ENCODE peak calls at places on chromosomes 11 and 22, in six cellular contexts. Q, Z, C, T, E and H are unnamed samples.

GRCh38 chr11:20258496-20258895 is 98.2 kb upstream of the DBX1 start:
- DNase-seq in Q (no peak), Z (no peak), C (no peak), T (no peak), E (no peak), H (no peak)

GRCh38 chr11:57335343-57336110 is at the start of gene SSRP1:
- DNase-seq in Q (peak; percentile 86), Z (peak; percentile 89), C (peak; percentile 93), T (peak; percentile 90), E (peak; percentile 84), H (peak; percentile 70)

GRCh38 chr11:12377824-12378593 is 638 bp downstream of the PARVA start:
- DNase-seq in Q (no peak), Z (peak; percentile 91), C (peak; percentile 93), T (peak; percentile 74), E (peak; percentile 89), H (no peak)

GRCh38 chr11:83554896-83555295 is 268.7 kb upstream of the CCDC90B start:
- DNase-seq in Q (no peak), Z (no peak), C (no peak), T (no peak), E (no peak), H (no peak)

GRCh38 chr11:104564921-104565580 is 333.2 kb downstream of the CASP12 start:
- DNase-seq in Q (no peak), Z (no peak), C (no peak), T (no peak), E (no peak), H (no peak)

GRCh38 chr11:4187055-4187988 is 92.7 kb downstream of the RRM1 start:
- DNase-seq in Q (peak; percentile 73), Z (peak; percentile 77), C (peak; percentile 94), T (peak; percentile 93), E (peak; percentile 83), H (no peak)

GRCh38 chr11:60625262-60625661 is 74.2 kb upstream of the MS4A8 start:
- DNase-seq in Q (peak; percentile 0), Z (peak; percentile 57), C (peak; percentile 7), T (no peak), E (peak; percentile 31), H (no peak)

GRCh38 chr11:23765862-23766261 is 731.0 kb upstream of the LUZP2 start:
- DNase-seq in Q (no peak), Z (peak; percentile 10), C (peak; percentile 39), T (no peak), E (no peak), H (no peak)

GRCh38 chr22:40939202-40939601 is 12.0 kb upstream of the RBX1 start:
- DNase-seq in Q (no peak), Z (no peak), C (no peak), T (no peak), E (no peak), H (no peak)

GRCh38 chr11:100810146-100810545 is 123.1 kb downstream of the ARHGAP42 start:
- DNase-seq in Q (no peak), Z (peak; percentile 64), C (peak; percentile 45), T (no peak), E (peak; percentile 71), H (no peak)

GRCh38 chr11:68454767-68455166 is 5.8 kb upstream of the PPP6R3 start:
- DNase-seq in Q (no peak), Z (no peak), C (no peak), T (no peak), E (no peak), H (no peak)

GRCh38 chr22:43901976-43902643 is 10.3 kb upstream of the PNPLA5 start:
- DNase-seq in Q (no peak), Z (peak; percentile 76), C (peak; percentile 89), T (no peak), E (peak; percentile 68), H (no peak)

GRCh38 chr11:126167476-126167875 is 44.0 kb downstream of the RPUSD4 start:
- DNase-seq in Q (no peak), Z (no peak), C (peak; percentile 79), T (no peak), E (no peak), H (no peak)

GRCh38 chr11:133082851-133083488 is 449.3 kb downstream of the OPCML start:
- DNase-seq in Q (peak; percentile 67), Z (peak; percentile 65), C (peak; percentile 90), T (peak; percentile 48), E (no peak), H (peak; percentile 7)

GRCh38 chr11:17827006-17827405 is 92.4 kb downstream of the KCNC1 start:
- DNase-seq in Q (no peak), Z (no peak), C (no peak), T (no peak), E (no peak), H (no peak)